ENCODE peak calls at places on chromosomes 1 and 21, in eight cellular contexts. T is PC-3, B is adrenal gland, I is K562, Q is HCT116, Z is tibial nerve, A is transverse colon, H is SJSA1. Y is an unnamed sample.

GRCh38 chr1:197096137-197096536 is 29.1 kb upstream of the F13B start:
- DNase-seq in A (no peak), T (no peak), Z (no peak), Q (no peak), I (no peak), H (no peak), B (no peak), Y (no peak)

GRCh38 chr1:24540906-24541710 is 14.8 kb upstream of the NCMAP start:
- DNase-seq in Q (no peak), A (peak; percentile 65), T (peak; percentile 83), H (peak; percentile 61), B (no peak), Z (no peak), I (no peak), Y (no peak)

GRCh38 chr21:45034556-45035476 is 39.6 kb upstream of the ADARB1 start:
- DNase-seq in Q (no peak), B (no peak), T (no peak), I (no peak), A (no peak), Z (no peak), H (no peak), Y (no peak)

GRCh38 chr1:225299624-225300023 is 128.2 kb downstream of the LBR start:
- DNase-seq in B (no peak), H (no peak), T (peak; percentile 42), Z (no peak), I (no peak), Q (no peak), A (no peak), Y (peak; percentile 14)

GRCh38 chr1:116334015-116334547 is 39.0 kb upstream of the ATP1A1 start:
- DNase-seq in Q (no peak), H (no peak), I (no peak), B (no peak), Z (no peak), A (peak; percentile 56), T (peak; percentile 80), Y (no peak)

GRCh38 chr1:201714542-201715276 is 114.2 kb upstream of the IPO9 start:
- DNase-seq in Z (peak; percentile 73), Q (peak; percentile 97), B (peak; percentile 93), I (peak; percentile 71), H (peak; percentile 99), T (peak; percentile 95), A (peak; percentile 74), Y (peak; percentile 92)

GRCh38 chr1:188243456-188243855 is 1414.7 kb downstream of the PLA2G4A start:
- DNase-seq in B (no peak), H (no peak), T (no peak), I (no peak), Z (no peak), A (no peak), Q (no peak), Y (no peak)

GRCh38 chr1:75791022-75791421 is 5.0 kb downstream of the RABGGTB start:
- DNase-seq in B (no peak), Q (no peak), H (no peak), T (peak; percentile 63), A (no peak), I (no peak), Z (no peak), Y (no peak)

GRCh38 chr1:162990665-162991064 is 78.5 kb upstream of the RGS4 start:
- DNase-seq in T (no peak), A (no peak), B (no peak), I (no peak), Q (no peak), Z (no peak), H (no peak), Y (no peak)

GRCh38 chr21:36471254-36471723 is 8.6 kb downstream of the CLDN14 start:
- DNase-seq in Z (no peak), I (no peak), B (no peak), T (peak; percentile 93), Q (no peak), A (no peak), H (no peak), Y (no peak)

GRCh38 chr1:101847608-101848007 is 149.1 kb downstream of the OLFM3 start:
- DNase-seq in H (no peak), I (no peak), A (no peak), T (no peak), Q (no peak), B (no peak), Z (no peak), Y (no peak)

GRCh38 chr1:11473635-11474034 is 5.3 kb upstream of the DISP3 start:
- DNase-seq in B (peak; percentile 25), T (peak; percentile 39), H (no peak), A (no peak), I (peak; percentile 76), Q (no peak), Z (no peak), Y (no peak)

DNA sequence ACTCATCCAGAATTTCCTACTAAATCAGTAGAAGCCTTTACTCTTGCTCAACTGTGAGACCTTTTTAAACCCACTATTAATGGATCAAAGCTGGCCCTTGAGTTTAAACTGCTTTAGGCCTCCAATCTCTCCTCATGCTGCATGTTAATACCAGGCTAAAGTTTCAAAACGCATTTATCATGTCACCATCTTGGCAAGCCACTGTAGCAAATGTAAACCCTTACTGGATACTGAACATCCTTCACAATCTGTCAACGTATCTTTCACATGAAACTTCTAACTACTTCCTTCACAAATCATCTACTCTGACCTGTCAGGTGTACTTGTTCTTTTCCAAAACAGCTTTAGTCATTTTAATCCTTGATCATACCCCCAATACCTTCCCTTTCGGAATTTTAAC is 3.0 kb downstream of the PAXBP1 start:
- DNase-seq in I (no peak), T (no peak), A (no peak), Q (no peak), B (no peak), Z (no peak), H (no peak), Y (no peak)
- H3K27ac ChIP-seq in I (no peak overlapping the region), T (no peak overlapping the region), A (no peak overlapping the region), Q (no peak overlapping the region), B (no peak overlapping the region), Z (no peak overlapping the region), H (no peak overlapping the region), Y (no peak overlapping the region)

DNA sequence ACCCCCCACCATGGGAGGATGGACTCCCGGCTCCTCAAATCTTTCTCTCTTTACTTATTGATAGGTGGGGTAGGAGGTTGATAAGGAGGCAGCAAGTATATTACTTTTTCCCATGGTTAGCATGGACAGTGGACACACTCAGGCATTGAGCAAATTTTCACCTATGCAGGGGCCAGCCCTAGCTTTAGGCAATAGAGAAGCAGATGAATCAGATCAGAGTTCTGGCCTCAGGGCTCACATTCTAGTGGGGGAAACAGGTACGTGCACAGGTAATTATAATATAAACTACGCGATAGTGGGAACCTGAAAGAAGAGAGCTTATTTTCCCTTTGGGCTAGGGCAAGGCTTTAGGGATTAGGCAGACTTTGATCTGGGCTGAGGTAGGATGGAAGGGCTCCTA is 13.5 kb upstream of the FOXE3 start:
- DNase-seq in H (no peak), T (no peak), A (no peak), Q (no peak), B (no peak), I (no peak), Z (no peak), Y (no peak)
- H3K27ac ChIP-seq in H (no peak overlapping the region), T (no peak overlapping the region), A (no peak overlapping the region), Q (no peak overlapping the region), B (no peak overlapping the region), I (no peak overlapping the region), Z (no peak overlapping the region), Y (no peak overlapping the region)

GRCh38 chr1:59377350-59377904 is 80.5 kb downstream of the FGGY start:
- DNase-seq in B (no peak), Q (no peak), A (no peak), Z (no peak), H (no peak), I (no peak), T (no peak), Y (no peak)

GRCh38 chr1:59383963-59384362 is 87.1 kb downstream of the FGGY start:
- DNase-seq in B (no peak), Q (no peak), I (no peak), A (no peak), Z (no peak), H (no peak), T (no peak), Y (no peak)

GRCh38 chr1:59378621-59379020 is 81.7 kb downstream of the FGGY start:
- DNase-seq in B (no peak), T (no peak), H (no peak), Z (no peak), A (no peak), I (no peak), Q (no peak), Y (no peak)

GRCh38 chr1:59375321-59376220 is 78.7 kb downstream of the FGGY start:
- DNase-seq in T (peak; percentile 95), H (peak; percentile 75), Z (no peak), Q (no peak), B (no peak), A (no peak), I (no peak), Y (peak; percentile 91)

DNA sequence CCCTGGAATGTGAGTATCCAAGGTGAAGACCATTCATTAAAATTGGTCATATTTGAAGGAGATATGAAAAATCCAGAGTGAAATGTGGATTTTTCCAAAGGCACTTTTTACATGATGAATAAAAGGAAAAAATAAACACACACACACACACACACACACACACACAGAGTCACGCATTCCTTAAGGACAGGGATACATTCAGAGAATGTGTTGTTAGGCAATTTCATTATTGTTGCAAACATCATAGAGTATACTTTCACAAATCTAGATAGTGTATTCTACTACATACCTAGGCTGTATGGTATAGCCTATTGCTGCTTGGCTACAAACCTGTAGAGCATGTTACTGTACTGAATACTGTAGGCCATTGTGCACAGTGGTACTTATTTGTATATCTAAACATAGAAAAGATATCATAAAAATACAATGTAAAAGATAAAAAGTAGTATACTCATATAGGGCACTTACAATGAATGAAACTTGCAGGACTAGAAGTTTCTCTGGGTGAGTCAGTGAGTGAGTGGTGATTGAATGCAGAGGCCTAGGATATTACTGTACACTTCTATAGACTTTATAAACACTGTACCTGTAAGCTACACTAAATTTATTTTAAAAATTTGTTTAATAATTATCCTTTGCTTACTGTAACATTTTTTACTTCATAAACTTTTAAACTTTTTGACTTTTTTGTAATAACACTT is 82.3 kb downstream of the FGGY start:
- DNase-seq in A (no peak), H (no peak), Q (no peak), Z (no peak), I (no peak), B (no peak), T (peak; percentile 44), Y (no peak)
- H3K27ac ChIP-seq in A (no peak overlapping the region), H (peak overlapping the region; percentile 30), Q (no peak overlapping the region), Z (no peak overlapping the region), I (no peak overlapping the region), B (no peak overlapping the region), T (no peak overlapping the region), Y (peak overlapping the region; percentile 39)

GRCh38 chr1:31677401-31677800 is 26.4 kb downstream of the COL16A1 start:
- DNase-seq in B (no peak), Q (no peak), Z (no peak), I (no peak), H (no peak), A (no peak), T (no peak), Y (no peak)

GRCh38 chr1:31679091-31679490 is 24.7 kb downstream of the COL16A1 start:
- DNase-seq in I (no peak), A (no peak), Q (no peak), T (no peak), Z (no peak), H (no peak), B (no peak), Y (no peak)

GRCh38 chr1:31679676-31680230 is 24.1 kb downstream of the COL16A1 start:
- DNase-seq in I (no peak), Q (no peak), B (no peak), T (no peak), H (no peak), Z (no peak), A (no peak), Y (no peak)

GRCh38 chr1:31678681-31679080 is 25.1 kb downstream of the COL16A1 start:
- DNase-seq in H (no peak), I (no peak), Q (no peak), T (no peak), Z (no peak), B (no peak), A (no peak), Y (no peak)

GRCh38 chr1:31677949-31678348 is 25.9 kb downstream of the COL16A1 start:
- DNase-seq in H (no peak), T (no peak), Q (no peak), B (no peak), I (no peak), Z (no peak), A (no peak), Y (no peak)
- H3K27ac ChIP-seq in H (no peak overlapping the region), T (no peak overlapping the region), Q (no peak overlapping the region), B (no peak overlapping the region), I (no peak overlapping the region), Z (no peak overlapping the region), A (no peak overlapping the region), Y (no peak overlapping the region)